ENCODE peak calls at places on chromosome 16, in ten cellular contexts. V is kidney epithelial cell; K is AG08395; U is NB4; B is astrocyte of the spinal cord; W is stimulated activated CD8-positive, alpha-beta memory T cell treated with anti-CD3 and anti-CD28 coated beads, Interleukin-15, amount 100 ng/mL, for 48 hours; L is endothelial cell of umbilical vein; D is activated CD8-positive, alpha-beta memory T cell treated with anti-CD3 and anti-CD28 coated beads for 24 hours; C is hypothalamus; R is NCI-H2029. S is an unnamed sample.

GRCh38 chr16:84207869-84208268 is 16.9 kb downstream of the ADAD2 start:
- DNase-seq in V (no peak), K (no peak), U (no peak), B (no peak), W (no peak), L (no peak), D (no peak), C (no peak), R (no peak), S (no peak)

GRCh38 chr16:65722429-65722828 is 600.6 kb upstream of the CDH11 start:
- DNase-seq in V (no peak), K (no peak), U (no peak), B (no peak), W (no peak), L (no peak), D (no peak), C (no peak), R (no peak), S (no peak)

GRCh38 chr16:4702466-4702808 is 9.1 kb downstream of the NUDT16L1 start:
- DNase-seq in V (no peak), K (no peak), U (no peak), B (no peak), W (no peak), L (no peak), D (no peak), C (no peak), R (no peak), S (no peak)

GRCh38 chr16:86026916-86027315 is 128.0 kb downstream of the IRF8 start:
- DNase-seq in V (no peak), K (no peak), U (no peak), B (no peak), W (no peak), L (no peak), D (no peak), C (no peak), R (no peak), S (no peak)

GRCh38 chr16:85735225-85735722 is 15.6 kb downstream of the C16orf74 start:
- DNase-seq in V (no peak), K (no peak), U (no peak), B (no peak), W (no peak), L (no peak), D (peak), C (no peak), R (no peak), S (no peak)

GRCh38 chr16:48365030-48365600 is 20.1 kb downstream of the SIAH1 start:
- DNase-seq in V (no peak), K (no peak), U (no peak), B (no peak), W (no peak), L (no peak), D (no peak), C (no peak), R (peak), S (no peak)

GRCh38 chr16:11356573-11357331 is 11.5 kb downstream of the RMI2 start:
- DNase-seq in V (no peak), K (peak), U (peak), B (peak), W (no peak), L (peak), D (peak), C (no peak), R (peak), S (no peak)

GRCh38 chr16:84175351-84176081 is 11.3 kb downstream of the TAF1C start:
- DNase-seq in V (no peak), K (peak), U (peak), B (peak), W (peak), L (peak), D (peak), C (no peak), R (peak), S (no peak)

GRCh38 chr16:64478258-64478906 is 643.5 kb downstream of the CDH11 start:
- DNase-seq in V (no peak), K (peak), U (no peak), B (peak), W (no peak), L (peak), D (no peak), C (no peak), R (no peak), S (no peak)

GRCh38 chr16:28596840-28597691 is at the start of gene SULT1A2:
- DNase-seq in V (peak), K (no peak), U (peak), B (no peak), W (no peak), L (no peak), D (no peak), C (no peak), R (no peak), S (no peak)

GRCh38 chr16:63461248-63461841 is 1425.1 kb upstream of the CDH8 start:
- DNase-seq in V (peak), K (peak), U (peak), B (peak), W (no peak), L (peak), D (no peak), C (no peak), R (peak), S (peak)

GRCh38 chr16:13953501-13953900 is 33.5 kb downstream of the ERCC4 start:
- DNase-seq in V (no peak), K (no peak), U (no peak), B (no peak), W (no peak), L (peak), D (no peak), C (no peak), R (no peak), S (no peak)

GRCh38 chr16:66426112-66427035 is 721 bp upstream of the BEAN1 start:
- DNase-seq in V (no peak), K (no peak), U (no peak), B (no peak), W (no peak), L (no peak), D (peak), C (no peak), R (no peak), S (no peak)

GRCh38 chr16:9061358-9061813 is 30.1 kb upstream of the HAPSTR1 start:
- DNase-seq in V (no peak), K (no peak), U (no peak), B (no peak), W (no peak), L (no peak), D (no peak), C (no peak), R (peak), S (no peak)